ENCODE peak calls at places on chromosomes 16 and 17, in seven cellular contexts. J is psoas muscle; B is trophoblast cell; L is neural progenitor cell; X is CD4-positive, alpha-beta memory T cell; P is body of pancreas; I is MM.1S. V is an unnamed sample. For H3K27me3 and H3K4me1, the result is how much of the 10 kb centered on the place peaks cover.

GRCh38 chr16:89720520-89720858 is 209 bp downstream of the VPS9D1 start:
- DNase-seq in B (no peak), L (peak), J (no peak), X (peak), P (peak), I (no peak), V (no peak)

GRCh38 chr17:51745993-51746392 is 412.5 kb downstream of the CA10 start:
- DNase-seq in P (no peak), I (no peak), J (no peak), X (no peak), L (no peak), B (peak), V (no peak)

GRCh38 chr17:28982191-28982793 is 23.5 kb downstream of the SEZ6 start:
- DNase-seq in I (peak), L (no peak), B (peak), P (no peak), J (no peak), X (peak), V (peak)

GRCh38 chr16:85353839-85354622 is 241.8 kb upstream of the CIBAR2 start:
- DNase-seq in L (no peak), I (no peak), J (no peak), B (peak), P (no peak), X (no peak), V (no peak)

GRCh38 chr17:63702223-63702577 is 2.3 kb upstream of the LIMD2 start:
- DNase-seq in X (peak), L (no peak), I (no peak), J (no peak), B (no peak), P (no peak), V (peak)

GRCh38 chr17:43766413-43767052 is 7.9 kb upstream of the SOST start:
- DNase-seq in P (peak), L (peak), B (peak), X (no peak), I (peak), J (no peak), V (no peak)

GRCh38 chr16:53549970-53550406 is 47.0 kb upstream of the AKTIP start:
- DNase-seq in J (no peak), I (peak), X (peak), P (peak), L (peak), B (peak), V (peak)

GRCh38 chr17:40577611-40578065 is 12.4 kb upstream of the CCR7 start:
- DNase-seq in X (peak), I (peak), P (no peak), L (no peak), J (no peak), B (no peak), V (no peak)

GRCh38 chr17:76153202-76153601 is 12.2 kb upstream of the FOXJ1 start:
- DNase-seq in B (no peak), P (no peak), X (no peak), J (no peak), I (no peak), L (no peak), V (no peak)

GRCh38 chr17:21292867-21293845 is 8.6 kb downstream of the MAP2K3 start:
- DNase-seq in L (no peak), P (no peak), B (no peak), J (no peak), X (peak), I (no peak), V (no peak)

GRCh38 chr17:12665263-12666210 is at the start of gene MYOCD:
- DNase-seq in P (peak), X (no peak), I (no peak), J (peak), L (peak), B (peak), V (no peak)

GRCh38 chr17:6796887-6797490 is 21.0 kb downstream of the FBXO39 start:
- DNase-seq in L (no peak), X (no peak), P (no peak), I (no peak), B (no peak), J (no peak), V (no peak)

GRCh38 chr17:32111141-32111771 is 31.0 kb upstream of the RHOT1 start:
- DNase-seq in X (peak), L (peak), P (peak), B (no peak), I (no peak), J (peak), V (peak)

GRCh38 chr16:66619036-66619435 is 14.5 kb downstream of the CMTM3 start:
- DNase-seq in X (no peak), L (no peak), P (no peak), J (no peak), I (no peak), B (no peak), V (no peak)

GRCh38 chr17:7515912-7516610 is 31.9 kb downstream of the POLR2A start:
- DNase-seq in L (no peak), P (no peak), J (no peak), X (no peak), I (no peak), B (no peak), V (no peak)

GRCh38 chr17:74936470-74936799 is 737 bp downstream of the OTOP3 start:
- DNase-seq in B (no peak), J (no peak), L (no peak), X (no peak), I (no peak), P (peak), V (no peak)

GRCh38 chr17:35536664-35537160 is 766 bp downstream of the SLFN12L start:
- DNase-seq in I (no peak), L (no peak), X (peak), J (no peak), P (no peak), B (no peak), V (no peak)

GRCh38 chr17:64019486-64020067 is 856 bp downstream of the ICAM2 start:
- DNase-seq in I (peak), J (no peak), X (peak), L (no peak), B (no peak), P (no peak), V (no peak)

GRCh38 chr17:31696184-31696602 is 162.9 kb downstream of the COPRS start:
- DNase-seq in J (peak), I (no peak), P (peak), B (peak), L (peak), X (no peak), V (no peak)

GRCh38 chr17:37541880-37542675 is 52.4 kb downstream of the DUSP14 start:
- DNase-seq in L (no peak), X (no peak), I (no peak), P (no peak), J (no peak), B (no peak), V (no peak)

GRCh38 chr16:59463776-59464175 is 729.7 kb upstream of the GOT2 start:
- DNase-seq in I (no peak), X (no peak), J (no peak), L (no peak), B (no peak), P (no peak), V (no peak)

GRCh38 chr16:84502075-84502474 is 2.4 kb downstream of the MEAK7 start:
- DNase-seq in P (no peak), X (no peak), B (no peak), J (no peak), I (no peak), L (no peak), V (no peak)

GRCh38 chr16:9813665-9814064 is 368.6 kb downstream of the GRIN2A start:
- DNase-seq in P (no peak), I (no peak), X (no peak), L (no peak), J (no peak), B (no peak), V (no peak)

GRCh38 chr16:28903344-28904042 is 21.5 kb downstream of the RABEP2 start:
- DNase-seq in P (no peak), J (no peak), L (no peak), B (no peak), I (no peak), X (no peak), V (no peak)

GRCh38 chr17:2485543-2485942 is 26.1 kb downstream of the METTL16 start:
- DNase-seq in J (no peak), P (peak), L (no peak), I (no peak), X (no peak), B (peak), V (no peak)

GRCh38 chr17:41177727-41178271 is at the start of gene KRTAP4-2:
- DNase-seq in P (no peak), J (no peak), I (no peak), L (no peak), X (no peak), B (no peak), V (no peak)

GRCh38 chr16:89525146-89525913 is 17.1 kb downstream of the SPG7 start:
- DNase-seq in B (no peak), L (no peak), J (peak), X (no peak), I (peak), P (no peak), V (no peak)

GRCh38 chr16:56115817-56116576 is 75.3 kb upstream of the GNAO1 start:
- DNase-seq in X (no peak), P (no peak), I (no peak), J (no peak), L (peak), B (no peak), V (no peak)

GRCh38 chr17:924711-925480 is 54.7 kb downstream of the NXN start:
- DNase-seq in L (no peak), B (no peak), I (no peak), P (no peak), J (peak), X (no peak), V (no peak)

GRCh38 chr16:14562691-14563491 is 67.2 kb downstream of the PARN start:
- DNase-seq in B (no peak), L (peak), J (peak), P (peak), X (no peak), I (no peak), V (no peak)

GRCh38 chr17:74362811-74363498 is 1.3 kb upstream of the BTBD17 start:
- DNase-seq in I (no peak), B (no peak), P (no peak), X (no peak), L (no peak), J (no peak), V (no peak)

GRCh38 chr17:29788045-29788444 is 142.0 kb downstream of the SSH2 start:
- DNase-seq in L (no peak), B (no peak), X (no peak), I (no peak), J (no peak), P (no peak), V (no peak)

GRCh38 chr16:1493746-1494094 is 560 bp downstream of the TELO2 start:
- DNase-seq in I (peak), B (peak), P (no peak), J (peak), L (peak), X (no peak), V (no peak)

GRCh38 chr17:62713096-62713870 is 85.8 kb downstream of the MRC2 start:
- DNase-seq in I (no peak), B (no peak), P (no peak), X (no peak), L (peak), J (no peak), V (no peak)

GRCh38 chr17:3683054-3683511 is 12.9 kb downstream of the P2RX5 start:
- DNase-seq in B (peak), X (no peak), L (peak), I (peak), J (no peak), P (peak), V (peak)

GRCh38 chr16:24272379-24272778 is 16.2 kb downstream of the CACNG3 start:
- DNase-seq in P (no peak), B (no peak), I (no peak), J (no peak), L (no peak), X (no peak), V (no peak)

GRCh38 chr17:37792787-37793186 is 47.9 kb upstream of the HNF1B start:
- DNase-seq in P (no peak), L (peak), J (no peak), X (no peak), I (no peak), B (no peak), V (no peak)

GRCh38 chr17:62592305-62593099 is 35.0 kb upstream of the MRC2 start:
- DNase-seq in J (no peak), X (no peak), L (no peak), B (peak), P (no peak), I (no peak), V (no peak)

GRCh38 chr17:55852734-55853133 is 101.9 kb downstream of the PCTP start:
- DNase-seq in I (peak), X (no peak), L (peak), B (no peak), P (no peak), J (no peak), V (no peak)

DNA sequence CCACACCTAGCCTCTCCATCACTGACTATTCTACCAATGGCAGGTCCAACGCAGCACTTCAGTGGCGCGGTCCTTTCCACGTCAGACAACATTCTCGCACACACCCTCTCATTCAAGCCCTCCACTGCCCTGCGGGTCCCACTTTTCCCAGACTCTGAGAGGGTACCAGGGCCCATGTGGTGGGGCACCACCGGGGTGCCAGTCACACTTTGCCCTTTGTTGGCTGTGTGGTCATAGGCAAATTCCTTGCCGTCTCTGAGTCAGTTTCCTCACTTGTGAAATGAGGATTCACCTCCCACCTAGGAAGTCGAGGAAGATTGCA is 1.1 kb downstream of the PLCD3 start:
- DNase-seq in J (no peak), I (no peak), B (no peak), X (no peak), P (no peak), L (no peak), V (no peak)
- H3K4me3 ChIP-seq in J (peak), I (no peak), B (no peak), X (no peak), P (no peak), L (peak), V (no peak)

GRCh38 chr17:61455754-61456681 is 3.8 kb downstream of the TBX4 start:
- DNase-seq in I (no peak), L (peak), X (no peak), P (no peak), J (no peak), B (no peak), V (no peak)

GRCh38 chr17:61453563-61453962 is 1.3 kb downstream of the TBX4 start:
- DNase-seq in J (no peak), X (no peak), P (no peak), I (no peak), L (no peak), B (no peak), V (no peak)

GRCh38 chr17:61454095-61454931 is 2.1 kb downstream of the TBX4 start:
- DNase-seq in X (no peak), P (no peak), L (peak), J (no peak), I (no peak), B (no peak), V (no peak)

GRCh38 chr17:61456688-61457225 is 4.5 kb downstream of the TBX4 start:
- DNase-seq in P (no peak), L (peak), J (no peak), X (no peak), I (no peak), B (no peak), V (no peak)

GRCh38 chr17:61454932-61455753 is 2.9 kb downstream of the TBX4 start:
- DNase-seq in P (no peak), B (no peak), J (no peak), I (no peak), L (peak), X (no peak), V (no peak)
- H3K27me3 ChIP-seq in P (under half), B (half or more), J (under half), I (under half), L (half or more), X (under half), V (under half)

GRCh38 chr16:50166511-50167500 is 13.7 kb downstream of the TENT4B start:
- DNase-seq in J (no peak), B (peak), P (no peak), I (no peak), X (no peak), L (no peak), V (no peak)
- H3K4me1 ChIP-seq in J (under half), B (under half), P (under half), I (under half), X (half or more), L (under half), V (under half)

GRCh38 chr17:81902653-81903414 is 796 bp downstream of the NPB start:
- DNase-seq in L (peak), B (no peak), P (no peak), I (no peak), J (no peak), X (peak), V (no peak)
- H3K4me3 ChIP-seq in L (peak), B (no peak), P (no peak), I (no peak), J (peak), X (no peak), V (no peak)

GRCh38 chr17:50470451-50470850 is 1.8 kb upstream of the CHAD start:
- DNase-seq in X (no peak), I (no peak), B (no peak), J (no peak), P (no peak), L (no peak), V (no peak)
- H3K27me3 ChIP-seq in X (under half), I (under half), B (under half), J (under half), P (under half), L (half or more), V (under half)

GRCh38 chr16:68276223-68276622 is 11.9 kb downstream of the SLC7A6 start:
- DNase-seq in I (no peak), J (no peak), B (no peak), P (no peak), X (no peak), L (no peak), V (no peak)
- H3K4me1 ChIP-seq in I (half or more), J (half or more), B (under half), P (under half), X (half or more), L (under half), V (half or more)

DNA sequence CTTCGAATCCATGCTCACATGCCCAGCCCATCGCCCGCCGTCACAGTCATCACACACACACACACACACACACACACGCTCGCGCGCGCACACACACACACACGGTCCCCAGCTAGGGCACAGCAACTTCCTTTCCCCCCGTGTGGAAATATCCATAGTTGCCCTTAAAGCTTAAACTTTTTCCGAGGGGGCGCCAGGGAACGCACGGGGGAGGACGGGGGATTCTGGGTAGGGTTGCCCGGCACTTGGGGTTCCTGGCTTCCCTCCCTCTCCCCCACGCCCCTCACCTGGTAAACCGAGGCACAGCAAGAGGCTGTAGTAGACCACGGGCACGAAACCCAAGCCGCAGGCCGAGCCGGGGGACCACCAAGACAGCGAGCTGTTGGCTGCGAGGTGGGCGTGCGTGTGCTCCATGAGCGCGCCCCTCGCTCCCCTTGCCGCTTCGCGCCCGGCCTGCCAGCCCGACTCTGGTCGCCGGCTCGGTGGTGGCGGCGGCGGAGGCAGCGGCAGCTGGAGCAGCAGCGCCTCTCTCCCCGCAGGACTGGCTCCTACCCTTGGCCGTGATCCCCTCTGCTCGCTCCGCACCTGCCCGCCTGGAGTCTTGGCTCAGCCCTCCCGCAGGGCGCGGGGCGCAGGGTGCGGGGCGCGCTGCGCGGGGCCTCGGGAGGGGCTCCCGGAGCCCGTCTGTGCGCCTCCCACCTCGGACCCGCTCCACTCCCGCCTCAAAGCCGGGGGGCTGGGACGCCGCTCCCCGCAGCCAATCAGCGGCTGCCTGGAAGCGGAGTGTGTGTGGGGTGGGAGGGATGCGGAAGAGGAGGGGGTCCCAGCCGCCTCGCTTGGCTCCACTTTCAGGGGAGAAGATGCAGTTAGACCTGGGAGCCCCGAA is at the start of gene GPR139:
- DNase-seq in J (no peak), I (no peak), X (no peak), L (peak), P (no peak), B (no peak), V (no peak)
- H3K4me3 ChIP-seq in J (no peak), I (no peak), X (no peak), L (peak), P (no peak), B (no peak), V (no peak)

GRCh38 chr16:82195917-82196494 is 26.0 kb upstream of the MPHOSPH6 start:
- DNase-seq in B (peak), J (no peak), P (no peak), X (no peak), I (no peak), L (no peak), V (no peak)
- H3K27me3 ChIP-seq in B (under half), J (under half), P (under half), X (under half), I (under half), L (under half), V (under half)

GRCh38 chr17:79515646-79516604 is 94.9 kb downstream of the RBFOX3 start:
- DNase-seq in P (no peak), J (no peak), I (no peak), B (no peak), L (peak), X (no peak), V (no peak)

GRCh38 chr17:79515110-79515509 is 95.7 kb downstream of the RBFOX3 start:
- DNase-seq in X (no peak), B (no peak), J (no peak), I (no peak), L (no peak), P (no peak), V (no peak)

GRCh38 chr17:79513805-79514535 is 96.9 kb downstream of the RBFOX3 start:
- DNase-seq in L (no peak), X (no peak), J (no peak), P (no peak), I (no peak), B (no peak), V (no peak)

GRCh38 chr17:79511471-79511870 is 99.4 kb downstream of the RBFOX3 start:
- DNase-seq in P (no peak), B (no peak), L (no peak), J (no peak), X (no peak), I (no peak), V (no peak)

DNA sequence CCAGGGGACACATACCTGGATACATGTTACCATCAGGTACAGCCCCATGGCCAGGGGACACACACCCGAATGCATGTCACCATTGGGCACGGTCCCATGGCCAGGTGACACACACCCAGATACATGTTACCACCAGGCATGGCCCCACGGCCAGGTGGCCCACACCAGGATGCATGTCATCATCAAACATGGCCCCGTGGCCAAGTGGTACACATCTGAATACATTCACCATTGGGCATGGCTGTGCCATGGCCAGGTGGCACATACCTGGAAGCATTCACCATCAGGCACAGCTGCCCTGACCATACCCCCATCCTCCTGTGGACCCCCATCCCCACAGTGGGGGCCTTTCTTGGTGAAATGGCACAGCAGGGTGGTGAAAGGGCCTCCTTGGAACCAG is 97.6 kb downstream of the RBFOX3 start:
- DNase-seq in L (no peak), P (no peak), X (no peak), I (no peak), J (no peak), B (no peak), V (no peak)
- H3K4me1 ChIP-seq in L (under half), P (under half), X (under half), I (under half), J (under half), B (under half), V (under half)

V was measured in naive thymus-derived CD4-positive, alpha-beta T cell.